ENCODE peak calls at places on chromosomes 16 and 17, in eight cellular contexts. Z, J, V, U, I, F, S and K are unnamed samples.

GRCh38 chr17:327971-328370 is 24.6 kb downstream of the RPH3AL start:
- DNase-seq in U (no peak), F (no peak), V (no peak), I (no peak), Z (no peak), J (no peak), S (no peak), K (no peak)

GRCh38 chr17:4426499-4427208 is 7.1 kb upstream of the SPNS3 start:
- DNase-seq in S (no peak), J (no peak), F (no peak), I (no peak), V (no peak), U (no peak), Z (no peak), K (no peak)

GRCh38 chr16:57720142-57720575 is 15.4 kb upstream of the KATNB1 start:
- DNase-seq in S (peak), I (no peak), U (peak), V (peak), J (peak), Z (peak), F (no peak), K (peak)

GRCh38 chr17:58338907-58339774 is 10.5 kb upstream of the TSPOAP1 start:
- DNase-seq in J (peak), V (peak), U (peak), I (no peak), S (peak), Z (no peak), F (peak), K (peak)

GRCh38 chr16:57637424-57637823 is 9.0 kb downstream of the ADGRG1 start:
- DNase-seq in V (no peak), J (no peak), S (no peak), Z (no peak), F (no peak), I (no peak), U (no peak), K (no peak)

GRCh38 chr17:81551458-81552243 is 502 bp downstream of the FAAP100 start:
- DNase-seq in F (no peak), J (peak), U (peak), V (peak), Z (no peak), S (no peak), I (no peak), K (no peak)

GRCh38 chr16:19860146-19861030 is 24.3 kb downstream of the GPRC5B start:
- DNase-seq in I (no peak), V (peak), F (no peak), U (peak), S (no peak), J (no peak), Z (no peak), K (no peak)

GRCh38 chr17:964881-965280 is 14.7 kb downstream of the NXN start:
- DNase-seq in S (no peak), U (peak), F (no peak), V (no peak), J (no peak), Z (peak), I (no peak), K (no peak)

GRCh38 chr17:44919885-44920564 is 4.7 kb upstream of the GFAP start:
- DNase-seq in V (peak), F (peak), U (peak), Z (no peak), J (peak), I (peak), S (peak), K (peak)

GRCh38 chr17:8581002-8581658 is 49.4 kb downstream of the MYH10 start:
- DNase-seq in Z (no peak), I (no peak), F (no peak), S (no peak), J (no peak), V (no peak), U (no peak), K (no peak)

GRCh38 chr17:64572682-64573154 is 65.9 kb downstream of the CEP95 start:
- DNase-seq in S (no peak), Z (no peak), F (no peak), V (no peak), J (peak), I (no peak), U (no peak), K (no peak)

GRCh38 chr17:2403044-2403443 is 2.2 kb upstream of the MNT start:
- DNase-seq in U (no peak), Z (no peak), V (no peak), F (no peak), I (no peak), J (no peak), S (no peak), K (no peak)

GRCh38 chr17:74426551-74427047 is 5.3 kb upstream of the GPRC5C start:
- DNase-seq in S (no peak), U (no peak), V (peak), F (no peak), J (no peak), Z (no peak), I (no peak), K (no peak)

GRCh38 chr17:74994440-74994839 is 7.0 kb downstream of the CDR2L start:
- DNase-seq in S (no peak), I (no peak), Z (no peak), J (no peak), U (no peak), V (no peak), F (no peak), K (no peak)

GRCh38 chr16:57091990-57092785 is at the start of gene CPNE2:
- DNase-seq in V (peak), S (peak), J (peak), U (no peak), I (no peak), F (peak), Z (no peak), K (peak)

GRCh38 chr17:15432807-15433547 is 34.4 kb downstream of the CDRT4 start:
- DNase-seq in Z (no peak), I (no peak), U (no peak), S (no peak), F (no peak), V (no peak), J (peak), K (no peak)

GRCh38 chr17:38449364-38449763 is 21.1 kb downstream of the ARHGAP23 start:
- DNase-seq in J (no peak), I (no peak), F (no peak), V (no peak), Z (no peak), U (peak), S (no peak), K (no peak)

GRCh38 chr16:63617990-63618763 is 1503.7 kb downstream of the CDH11 start:
- DNase-seq in J (no peak), F (no peak), S (no peak), V (peak), Z (peak), U (peak), I (no peak), K (no peak)

GRCh38 chr16:77443834-77444460 is 9.1 kb upstream of the ADAMTS18 start:
- DNase-seq in Z (no peak), I (no peak), V (no peak), J (no peak), U (no peak), S (no peak), F (no peak), K (no peak)

GRCh38 chr16:16788004-16788403 is 409.1 kb downstream of the NPIPA7 start:
- DNase-seq in I (no peak), Z (no peak), F (no peak), V (no peak), U (no peak), S (no peak), J (no peak), K (no peak)

GRCh38 chr17:60229189-60229802 is 79.5 kb downstream of the CA4 start:
- DNase-seq in F (no peak), Z (peak), J (peak), S (no peak), V (no peak), I (no peak), U (no peak), K (no peak)